ENCODE peak calls at places on chromosomes 2 and 18, in five cellular contexts. L, C, X, F and Y are unnamed samples.

GRCh38 chr2:101718479-101718878 is 21.0 kb downstream of the MAP4K4 start:
- DNase-seq in L (no peak), C (no peak), X (no peak), F (no peak), Y (no peak)

GRCh38 chr2:96895709-96896651 is 26.1 kb upstream of the SEMA4C start:
- DNase-seq in L (no peak), C (no peak), X (no peak), F (no peak), Y (peak)

GRCh38 chr2:47189635-47190034 is 34.5 kb upstream of the STPG4 start:
- DNase-seq in L (peak), C (peak), X (no peak), F (peak), Y (no peak)

GRCh38 chr2:184923751-184924150 is 325.4 kb downstream of the ZNF804A start:
- DNase-seq in L (no peak), C (no peak), X (no peak), F (no peak), Y (no peak)

GRCh38 chr2:239273280-239274234 is 127.3 kb downstream of the HDAC4 start:
- DNase-seq in L (no peak), C (no peak), X (no peak), F (no peak), Y (no peak)

GRCh38 chr2:100270381-100271146 is 51.7 kb downstream of the LONRF2 start:
- DNase-seq in L (no peak), C (no peak), X (no peak), F (no peak), Y (no peak)

GRCh38 chr18:10329116-10329515 is 125.3 kb upstream of the APCDD1 start:
- DNase-seq in L (peak), C (no peak), X (no peak), F (no peak), Y (no peak)

GRCh38 chr2:187576906-187577305 is 22.7 kb upstream of the TFPI start:
- DNase-seq in L (no peak), C (no peak), X (no peak), F (no peak), Y (no peak)

GRCh38 chr2:106282816-106283215 is 88.7 kb upstream of the UXS1 start:
- DNase-seq in L (no peak), C (no peak), X (no peak), F (no peak), Y (no peak)

GRCh38 chr2:216792222-216793001 is 67.5 kb downstream of the TNP1 start:
- DNase-seq in L (peak), C (peak), X (no peak), F (no peak), Y (no peak)

GRCh38 chr18:27994571-27994970 is 182.4 kb downstream of the CDH2 start:
- DNase-seq in L (no peak), C (no peak), X (no peak), F (no peak), Y (no peak)

GRCh38 chr2:125526093-125526492 is 1129.9 kb upstream of the GYPC start:
- DNase-seq in L (no peak), C (no peak), X (no peak), F (no peak), Y (no peak)

GRCh38 chr2:222703866-222704265 is 32.4 kb downstream of the MOGAT1 start:
- DNase-seq in L (peak), C (no peak), X (no peak), F (no peak), Y (no peak)

GRCh38 chr2:236341721-236342120 is 77.5 kb upstream of the ASB18 start:
- DNase-seq in L (no peak), C (no peak), X (no peak), F (no peak), Y (no peak)

GRCh38 chr2:137228566-137228965 is 463.2 kb downstream of the THSD7B start:
- DNase-seq in L (peak), C (peak), X (no peak), F (peak), Y (no peak)

GRCh38 chr2:203685789-203686433 is 20.5 kb upstream of the CD28 start:
- DNase-seq in L (no peak), C (peak), X (no peak), F (no peak), Y (no peak)

GRCh38 chr18:3067213-3068118 is 54.5 kb upstream of the LPIN2 start:
- DNase-seq in L (no peak), C (no peak), X (no peak), F (no peak), Y (no peak)

GRCh38 chr18:80105369-80106167 is 3.5 kb upstream of the ADNP2 start:
- DNase-seq in L (no peak), C (no peak), X (no peak), F (no peak), Y (no peak)

GRCh38 chr2:191051825-191052778 is 38.1 kb upstream of the STAT1 start:
- DNase-seq in L (peak), C (peak), X (no peak), F (peak), Y (peak)

GRCh38 chr2:191703079-191703725 is 25.3 kb downstream of the NABP1 start:
- DNase-seq in L (no peak), C (no peak), X (no peak), F (no peak), Y (no peak)

GRCh38 chr2:113685471-113685870 is 58.4 kb downstream of the RABL2A start:
- DNase-seq in L (peak), C (no peak), X (no peak), F (no peak), Y (no peak)

GRCh38 chr2:98127229-98127989 is 40.4 kb downstream of the VWA3B start:
- DNase-seq in L (no peak), C (no peak), X (no peak), F (no peak), Y (no peak)

GRCh38 chr2:197827618-197828017 is 23.2 kb downstream of the PLCL1 start:
- DNase-seq in L (peak), C (no peak), X (no peak), F (no peak), Y (no peak)

GRCh38 chr2:109677815-109678580 is 63.8 kb downstream of the SOWAHC start:
- DNase-seq in L (no peak), C (no peak), X (peak), F (no peak), Y (no peak)

GRCh38 chr18:22224339-22224738 is 55.0 kb downstream of the GATA6 start:
- DNase-seq in L (no peak), C (no peak), X (no peak), F (no peak), Y (no peak)
- TF ChIP-seq CTCF in L (no peak), C (no peak), X (no peak), F (no peak), Y (no peak)

DNA sequence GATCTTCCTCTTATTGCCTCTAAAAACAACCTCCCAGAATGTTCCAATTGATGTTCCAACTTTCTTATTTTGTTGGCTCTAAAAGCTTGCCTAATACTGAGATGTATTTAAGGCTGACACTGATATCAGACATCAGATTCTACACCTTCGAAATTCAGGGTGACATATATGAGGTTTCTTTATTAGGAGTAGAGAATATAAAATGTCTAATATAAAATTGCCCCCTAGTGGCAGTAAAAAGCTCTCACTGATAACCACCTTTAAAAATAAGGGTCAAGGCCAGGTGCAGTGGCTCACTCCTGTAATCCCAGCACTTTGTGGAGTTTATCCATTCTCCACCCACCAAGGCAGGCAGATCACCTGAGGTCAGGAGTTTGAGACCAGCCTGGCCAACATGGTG is 789.7 kb upstream of the SLC39A10 start:
- DNase-seq in L (peak), C (no peak), X (no peak), F (peak), Y (peak)
- TF ChIP-seq CTCF in L (peak), C (peak), X (peak), F (peak), Y (peak)

GRCh38 chr2:6794484-6794883 is 71.2 kb downstream of the CMPK2 start:
- DNase-seq in L (no peak), C (no peak), X (no peak), F (no peak), Y (no peak)

GRCh38 chr2:6789559-6790138 is 76.1 kb downstream of the CMPK2 start:
- DNase-seq in L (no peak), C (no peak), X (no peak), F (no peak), Y (no peak)

GRCh38 chr2:6793371-6793770 is 72.3 kb downstream of the CMPK2 start:
- DNase-seq in L (no peak), C (no peak), X (no peak), F (peak), Y (no peak)

GRCh38 chr2:6793913-6794312 is 71.8 kb downstream of the CMPK2 start:
- DNase-seq in L (no peak), C (no peak), X (no peak), F (no peak), Y (no peak)

GRCh38 chr2:6791682-6792081 is 74.0 kb downstream of the CMPK2 start:
- DNase-seq in L (no peak), C (no peak), X (no peak), F (peak), Y (no peak)
- TF ChIP-seq CTCF in L (no peak), C (no peak), X (peak), F (no peak), Y (no peak)

GRCh38 chr2:30408961-30409387 is 38.1 kb upstream of the LCLAT1 start:
- DNase-seq in L (peak), C (peak), X (no peak), F (peak), Y (no peak)
- TF ChIP-seq CTCF in L (no peak), C (peak), X (no peak), F (no peak), Y (no peak)

GRCh38 chr2:26613241-26614204 is 27.6 kb downstream of the CIB4 start:
- DNase-seq in L (no peak), C (no peak), X (no peak), F (no peak), Y (no peak)
- TF ChIP-seq CTCF in L (no peak), C (no peak), X (no peak), F (no peak), Y (no peak)

GRCh38 chr18:51028201-51028805 is 1.7 kb upstream of the SMAD4 start:
- DNase-seq in L (peak), C (peak), X (no peak), F (peak), Y (peak)
- TF ChIP-seq CTCF in L (no peak), C (no peak), X (no peak), F (no peak), Y (no peak)

GRCh38 chr2:147800316-147800715 is 44.5 kb upstream of the ACVR2A start:
- DNase-seq in L (no peak), C (no peak), X (no peak), F (no peak), Y (no peak)
- TF ChIP-seq CTCF in L (no peak), C (no peak), X (no peak), F (no peak), Y (no peak)